ENCODE peak calls at places on chromosomes 1 and 21, in eight cellular contexts. One of them, this sample, is unnamed.

GRCh38 chr1:222464841-222465210 is 83.1 kb downstream of the HHIPL2 start:
- DNase-seq in HCT116: peak; percentile 68
- DNase-seq in A549: peak; percentile 64
- DNase-seq in SK-N-SH: peak; percentile 62
- DNase-seq in H1: peak; percentile 46
- DNase-seq in GM12878: peak; percentile 61
- DNase-seq in K562: peak; percentile 87
- DNase-seq in endothelial cell of umbilical vein: peak; percentile 75
- DNase-seq in this sample: peak; percentile 63

GRCh38 chr1:179586107-179586823 is 5.4 kb upstream of the TDRD5 start:
- DNase-seq in HCT116: no peak
- DNase-seq in A549: peak; percentile 44
- DNase-seq in SK-N-SH: peak; percentile 93
- DNase-seq in H1: no peak
- DNase-seq in GM12878: no peak
- DNase-seq in K562: peak; percentile 69
- DNase-seq in endothelial cell of umbilical vein: peak; percentile 32
- DNase-seq in this sample: no peak

GRCh38 chr1:239270509-239270908 is 115.9 kb upstream of the CHRM3 start:
- DNase-seq in HCT116: no peak
- DNase-seq in A549: no peak
- DNase-seq in SK-N-SH: no peak
- DNase-seq in H1: no peak
- DNase-seq in GM12878: no peak
- DNase-seq in K562: no peak
- DNase-seq in endothelial cell of umbilical vein: no peak
- DNase-seq in this sample: no peak

GRCh38 chr1:200733907-200734306 is 4.8 kb upstream of the CAMSAP2 start:
- DNase-seq in HCT116: no peak
- DNase-seq in A549: no peak
- DNase-seq in SK-N-SH: no peak
- DNase-seq in H1: no peak
- DNase-seq in GM12878: no peak
- DNase-seq in K562: no peak
- DNase-seq in endothelial cell of umbilical vein: no peak
- DNase-seq in this sample: no peak

GRCh38 chr1:82110366-82111254 is 309.9 kb downstream of the ADGRL2 start:
- DNase-seq in HCT116: no peak
- DNase-seq in A549: no peak
- DNase-seq in SK-N-SH: no peak
- DNase-seq in H1: no peak
- DNase-seq in GM12878: no peak
- DNase-seq in K562: no peak
- DNase-seq in endothelial cell of umbilical vein: peak; percentile 39
- DNase-seq in this sample: no peak

GRCh38 chr1:178628637-178629548 is 96.2 kb upstream of the RALGPS2 start:
- DNase-seq in HCT116: no peak
- DNase-seq in A549: no peak
- DNase-seq in SK-N-SH: no peak
- DNase-seq in H1: no peak
- DNase-seq in GM12878: no peak
- DNase-seq in K562: no peak
- DNase-seq in endothelial cell of umbilical vein: no peak
- DNase-seq in this sample: no peak

GRCh38 chr1:153402226-153402625 is 11.4 kb upstream of the S100A8 start:
- DNase-seq in HCT116: no peak
- DNase-seq in A549: no peak
- DNase-seq in SK-N-SH: no peak
- DNase-seq in H1: no peak
- DNase-seq in GM12878: no peak
- DNase-seq in K562: no peak
- DNase-seq in endothelial cell of umbilical vein: no peak
- DNase-seq in this sample: no peak

GRCh38 chr1:185245466-185245865 is 71.6 kb downstream of the IVNS1ABP start:
- DNase-seq in HCT116: no peak
- DNase-seq in A549: no peak
- DNase-seq in SK-N-SH: no peak
- DNase-seq in H1: no peak
- DNase-seq in GM12878: no peak
- DNase-seq in K562: no peak
- DNase-seq in endothelial cell of umbilical vein: no peak
- DNase-seq in this sample: no peak

GRCh38 chr21:42148097-42148496 is 70.8 kb upstream of the ABCG1 start:
- DNase-seq in HCT116: no peak
- DNase-seq in A549: no peak
- DNase-seq in SK-N-SH: no peak
- DNase-seq in H1: no peak
- DNase-seq in GM12878: no peak
- DNase-seq in K562: peak; percentile 15
- DNase-seq in endothelial cell of umbilical vein: no peak
- DNase-seq in this sample: no peak

GRCh38 chr1:107195476-107195875 is 54.6 kb downstream of the NTNG1 start:
- DNase-seq in HCT116: no peak
- DNase-seq in A549: no peak
- DNase-seq in SK-N-SH: no peak
- DNase-seq in H1: no peak
- DNase-seq in GM12878: no peak
- DNase-seq in K562: no peak
- DNase-seq in endothelial cell of umbilical vein: no peak
- DNase-seq in this sample: no peak

GRCh38 chr1:240831191-240831631 is 219.3 kb upstream of the GREM2 start:
- DNase-seq in HCT116: no peak
- DNase-seq in A549: no peak
- DNase-seq in SK-N-SH: no peak
- DNase-seq in H1: no peak
- DNase-seq in GM12878: no peak
- DNase-seq in K562: no peak
- DNase-seq in endothelial cell of umbilical vein: peak; percentile 89
- DNase-seq in this sample: no peak

GRCh38 chr1:65948609-65949229 is 156.0 kb downstream of the PDE4B start:
- DNase-seq in HCT116: peak; percentile 7
- DNase-seq in A549: no peak
- DNase-seq in SK-N-SH: no peak
- DNase-seq in H1: no peak
- DNase-seq in GM12878: no peak
- DNase-seq in K562: peak; percentile 38
- DNase-seq in endothelial cell of umbilical vein: no peak
- DNase-seq in this sample: no peak

GRCh38 chr1:59516881-59517280 is 220.0 kb downstream of the FGGY start:
- DNase-seq in HCT116: no peak
- DNase-seq in A549: no peak
- DNase-seq in SK-N-SH: no peak
- DNase-seq in H1: no peak
- DNase-seq in GM12878: no peak
- DNase-seq in K562: no peak
- DNase-seq in endothelial cell of umbilical vein: no peak
- DNase-seq in this sample: no peak

GRCh38 chr21:25836396-25836795 is 101.6 kb downstream of the GABPA start:
- DNase-seq in HCT116: no peak
- DNase-seq in A549: no peak
- DNase-seq in SK-N-SH: no peak
- DNase-seq in H1: no peak
- DNase-seq in GM12878: no peak
- DNase-seq in K562: no peak
- DNase-seq in endothelial cell of umbilical vein: no peak
- DNase-seq in this sample: no peak

GRCh38 chr1:239719642-239720258 is 333.4 kb downstream of the CHRM3 start:
- DNase-seq in HCT116: no peak
- DNase-seq in A549: no peak
- DNase-seq in SK-N-SH: no peak
- DNase-seq in H1: no peak
- DNase-seq in GM12878: no peak
- DNase-seq in K562: no peak
- DNase-seq in endothelial cell of umbilical vein: no peak
- DNase-seq in this sample: no peak

GRCh38 chr21:30083120-30083945 is 83.3 kb downstream of the CLDN17 start:
- DNase-seq in HCT116: no peak
- DNase-seq in A549: no peak
- DNase-seq in SK-N-SH: no peak
- DNase-seq in H1: no peak
- DNase-seq in GM12878: no peak
- DNase-seq in K562: no peak
- DNase-seq in endothelial cell of umbilical vein: no peak
- DNase-seq in this sample: no peak

DNA sequence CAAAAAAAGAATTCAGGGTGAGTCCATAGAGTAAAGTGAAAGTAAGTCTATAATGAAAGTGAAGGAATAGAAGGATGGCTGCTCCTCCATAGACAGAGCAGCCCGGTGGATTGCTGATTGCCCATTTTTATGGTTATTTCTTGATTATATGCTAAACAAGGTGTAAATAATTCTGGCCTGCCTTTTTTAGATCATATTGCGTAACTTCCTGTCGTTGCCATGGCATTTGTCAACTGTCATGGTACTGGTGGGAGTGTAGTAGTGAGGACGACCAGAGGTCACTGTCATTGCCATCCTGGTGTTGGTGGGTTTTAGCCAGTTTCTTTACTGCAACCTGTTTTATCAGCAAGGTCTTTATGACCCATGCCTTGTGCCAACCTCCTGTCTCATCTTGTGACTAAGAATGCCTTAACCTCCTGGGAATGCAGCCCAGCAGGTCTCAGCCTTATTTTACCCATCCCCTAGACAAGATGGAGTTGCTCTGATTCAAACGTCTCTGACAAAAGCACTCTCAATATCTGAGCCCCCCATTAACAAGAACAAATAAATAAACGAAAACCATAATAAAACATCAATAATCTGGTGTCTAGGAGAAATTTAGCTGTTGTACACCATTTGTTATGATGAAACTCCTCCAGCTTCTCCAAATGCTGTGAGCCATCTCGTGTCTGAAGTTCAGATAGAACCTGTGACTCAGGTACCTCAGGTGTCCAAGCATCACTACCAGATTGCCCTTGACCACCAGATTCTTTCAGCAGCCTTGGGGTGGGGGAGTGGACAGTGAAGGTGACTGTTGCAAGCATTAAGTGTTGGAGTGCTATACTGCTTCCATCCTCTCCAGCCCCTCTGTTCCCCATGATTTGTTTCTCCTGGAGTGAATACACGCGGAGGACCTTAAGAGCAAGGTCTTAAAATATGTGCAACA is 36.0 kb downstream of the EBNA1BP2 start:
- DNase-seq in HCT116: no peak
- DNase-seq in A549: no peak
- DNase-seq in SK-N-SH: no peak
- DNase-seq in H1: no peak
- DNase-seq in GM12878: no peak
- DNase-seq in K562: no peak
- DNase-seq in endothelial cell of umbilical vein: no peak
- DNase-seq in this sample: no peak
- H3K9me3 ChIP-seq in HCT116: no peaks in the 10 kb centered on the region
- H3K9me3 ChIP-seq in A549: no peaks in the 10 kb centered on the region
- H3K9me3 ChIP-seq in SK-N-SH: peaks cover 6% of the 10 kb centered on the region
- H3K9me3 ChIP-seq in H1: peaks cover 20% of the 10 kb centered on the region
- H3K9me3 ChIP-seq in GM12878: no peaks in the 10 kb centered on the region
- H3K9me3 ChIP-seq in K562: no peaks in the 10 kb centered on the region
- H3K9me3 ChIP-seq in endothelial cell of umbilical vein: no peaks in the 10 kb centered on the region
- H3K9me3 ChIP-seq in this sample: peaks cover 24% of the 10 kb centered on the region

DNA sequence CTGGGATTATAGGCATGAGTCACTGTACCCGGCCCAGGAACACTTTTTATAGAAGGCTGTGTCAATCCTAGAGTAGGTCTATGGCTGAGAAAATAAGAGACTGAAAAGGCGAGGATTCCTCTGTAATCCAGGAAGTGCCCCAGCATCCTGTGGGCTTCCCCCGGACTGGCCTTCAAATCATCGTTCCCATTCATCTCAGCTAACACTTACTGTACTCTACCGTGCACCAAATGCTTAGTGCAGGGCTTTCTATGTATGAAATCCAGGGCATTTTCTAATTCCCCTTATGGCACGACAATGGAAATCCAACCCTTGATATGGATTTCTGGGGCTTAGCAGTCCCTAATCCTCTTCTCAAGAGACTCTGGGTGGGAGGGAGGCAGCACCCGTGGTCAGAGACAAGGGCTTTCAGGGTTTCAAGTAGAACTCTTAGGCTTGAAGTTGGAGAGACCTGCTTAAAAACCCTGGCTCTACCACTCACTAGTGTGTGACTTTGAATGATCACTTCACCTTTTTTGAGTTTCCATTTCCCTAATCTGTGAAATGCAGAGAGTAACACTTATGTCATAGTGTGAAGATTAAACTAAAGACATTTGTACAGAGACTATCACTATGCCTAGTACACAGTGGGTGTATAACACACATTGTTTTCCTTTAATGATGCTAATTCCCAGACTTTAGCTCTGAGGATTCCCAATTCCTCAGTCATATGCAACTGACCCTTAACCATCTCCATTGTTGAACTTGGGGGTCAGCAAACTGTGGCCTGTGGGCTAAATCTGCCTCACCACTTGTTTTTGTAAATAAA is 20.3 kb downstream of the MECR start:
- DNase-seq in HCT116: no peak
- DNase-seq in A549: no peak
- DNase-seq in SK-N-SH: no peak
- DNase-seq in H1: no peak
- DNase-seq in GM12878: peak; percentile 16
- DNase-seq in K562: no peak
- DNase-seq in endothelial cell of umbilical vein: peak; percentile 55
- DNase-seq in this sample: no peak
- TF ChIP-seq MAX in HCT116: no peak
- TF ChIP-seq MAX in A549: no peak
- TF ChIP-seq MAX in SK-N-SH: no peak
- TF ChIP-seq MAX in H1: no peak
- TF ChIP-seq MAX in GM12878: no peak
- TF ChIP-seq MAX in K562: no peak
- TF ChIP-seq MAX in endothelial cell of umbilical vein: no peak
- TF ChIP-seq MAX in this sample: no peak

DNA sequence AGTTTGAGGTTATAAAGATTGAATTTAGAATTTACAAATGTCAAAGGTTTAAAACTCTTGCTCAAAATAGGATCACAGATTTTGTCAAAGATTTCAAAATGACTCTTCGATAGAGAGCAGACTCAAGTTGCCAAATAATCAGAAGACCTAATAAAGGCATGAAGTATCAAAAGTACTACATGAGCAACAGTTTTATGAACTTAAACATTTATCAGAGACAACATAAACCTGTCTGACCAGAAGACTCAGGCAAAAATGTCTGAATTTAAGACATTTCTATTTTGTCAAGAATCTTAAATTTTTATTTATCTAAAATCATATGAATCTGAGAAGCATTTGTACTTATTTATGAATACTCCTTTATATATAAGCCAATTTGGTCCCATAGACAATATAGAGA is 330.9 kb downstream of the PTPRU start:
- DNase-seq in HCT116: no peak
- DNase-seq in A549: no peak
- DNase-seq in SK-N-SH: no peak
- DNase-seq in H1: no peak
- DNase-seq in GM12878: no peak
- DNase-seq in K562: no peak
- DNase-seq in endothelial cell of umbilical vein: no peak
- DNase-seq in this sample: no peak
- H3K9me3 ChIP-seq in HCT116: peaks cover 24% of the 10 kb centered on the region
- H3K9me3 ChIP-seq in A549: no peaks in the 10 kb centered on the region
- H3K9me3 ChIP-seq in SK-N-SH: peaks cover 4% of the 10 kb centered on the region
- H3K9me3 ChIP-seq in H1: peaks cover 44% of the 10 kb centered on the region
- H3K9me3 ChIP-seq in GM12878: no peaks in the 10 kb centered on the region
- H3K9me3 ChIP-seq in K562: peaks cover 6% of the 10 kb centered on the region
- H3K9me3 ChIP-seq in endothelial cell of umbilical vein: no peaks in the 10 kb centered on the region
- H3K9me3 ChIP-seq in this sample: peaks cover 54% of the 10 kb centered on the region

GRCh38 chr1:48793863-48794262 is 17.2 kb upstream of the BEND5 start:
- DNase-seq in HCT116: no peak
- DNase-seq in A549: no peak
- DNase-seq in SK-N-SH: no peak
- DNase-seq in H1: no peak
- DNase-seq in GM12878: peak; percentile 45
- DNase-seq in K562: no peak
- DNase-seq in endothelial cell of umbilical vein: no peak
- DNase-seq in this sample: no peak
- TF ChIP-seq MAX in HCT116: no peak
- TF ChIP-seq MAX in A549: no peak
- TF ChIP-seq MAX in SK-N-SH: no peak
- TF ChIP-seq MAX in H1: no peak
- TF ChIP-seq MAX in GM12878: no peak
- TF ChIP-seq MAX in K562: no peak
- TF ChIP-seq MAX in endothelial cell of umbilical vein: no peak
- TF ChIP-seq MAX in this sample: no peak